ENCODE peak calls at places on chromosomes 1 and 21, in five cellular contexts. W is heart right ventricle, I is heart left ventricle, D is pancreas, U is astrocyte. Y is an unnamed sample.
A peak's percentile ranks its signal among the peaks of the same experiment; 100 is the strongest.

GRCh38 chr21:41142051-41142795 is 25.7 kb upstream of the BACE2 start:
- DNase-seq in W (no peak), I (no peak), D (no peak), U (peak; percentile 97), Y (peak; percentile 95)

GRCh38 chr21:36727886-36728285 is 29.0 kb downstream of the SIM2 start:
- DNase-seq in W (no peak), I (no peak), D (no peak), U (no peak), Y (no peak)

GRCh38 chr21:16517380-16517779 is 787.6 kb downstream of the USP25 start:
- DNase-seq in W (no peak), I (no peak), D (no peak), U (peak; percentile 52), Y (no peak)

GRCh38 chr1:1204998-1205768 is 1.2 kb downstream of the TNFRSF18 start:
- DNase-seq in W (no peak), I (peak; percentile 20), D (peak; percentile 70), U (no peak), Y (no peak)

GRCh38 chr1:98121661-98122060 is 200.8 kb upstream of the DPYD start:
- DNase-seq in W (no peak), I (no peak), D (no peak), U (peak; percentile 23), Y (no peak)

GRCh38 chr1:78667939-78668338 is 18.3 kb downstream of the IFI44 start:
- DNase-seq in W (no peak), I (no peak), D (no peak), U (no peak), Y (no peak)

GRCh38 chr1:234694661-234695060 is 84.7 kb upstream of the IRF2BP2 start:
- DNase-seq in W (no peak), I (no peak), D (no peak), U (no peak), Y (no peak)

GRCh38 chr1:22846453-22846852 is 126.2 kb downstream of the LACTBL1 start:
- DNase-seq in W (no peak), I (no peak), D (no peak), U (no peak), Y (no peak)

GRCh38 chr1:116581323-116581885 is 10.6 kb upstream of the CD58 start:
- DNase-seq in W (no peak), I (no peak), D (no peak), U (no peak), Y (no peak)

GRCh38 chr1:214285622-214286440 is 4.9 kb downstream of the SMYD2 start:
- DNase-seq in W (no peak), I (no peak), D (no peak), U (no peak), Y (no peak)

GRCh38 chr1:56803561-56804156 is 15.5 kb downstream of the FYB2 start:
- DNase-seq in W (no peak), I (no peak), D (no peak), U (no peak), Y (no peak)

GRCh38 chr1:173333581-173333980 is 126.5 kb upstream of the TNFSF4 start:
- DNase-seq in W (no peak), I (no peak), D (no peak), U (peak; percentile 71), Y (no peak)

GRCh38 chr1:50426108-50426700 is 3.0 kb upstream of the DMRTA2 start:
- DNase-seq in W (no peak), I (no peak), D (no peak), U (no peak), Y (no peak)

GRCh38 chr1:56045062-56045461 is 534.3 kb downstream of the PLPP3 start:
- DNase-seq in W (no peak), I (no peak), D (no peak), U (no peak), Y (no peak)

GRCh38 chr1:170661646-170662411 is 2.1 kb upstream of the PRRX1 start:
- DNase-seq in W (peak; percentile 44), I (peak; percentile 65), D (no peak), U (peak; percentile 43), Y (no peak)

GRCh38 chr1:236759252-236759859 is 35.7 kb upstream of the MTR start:
- DNase-seq in W (no peak), I (no peak), D (no peak), U (peak; percentile 17), Y (no peak)

GRCh38 chr21:34936299-34936698 is 112.8 kb downstream of the RUNX1 start:
- DNase-seq in W (no peak), I (no peak), D (no peak), U (no peak), Y (no peak)

GRCh38 chr1:18066576-18066975 is 41.0 kb upstream of the IGSF21 start:
- DNase-seq in W (no peak), I (no peak), D (no peak), U (no peak), Y (no peak)

DNA sequence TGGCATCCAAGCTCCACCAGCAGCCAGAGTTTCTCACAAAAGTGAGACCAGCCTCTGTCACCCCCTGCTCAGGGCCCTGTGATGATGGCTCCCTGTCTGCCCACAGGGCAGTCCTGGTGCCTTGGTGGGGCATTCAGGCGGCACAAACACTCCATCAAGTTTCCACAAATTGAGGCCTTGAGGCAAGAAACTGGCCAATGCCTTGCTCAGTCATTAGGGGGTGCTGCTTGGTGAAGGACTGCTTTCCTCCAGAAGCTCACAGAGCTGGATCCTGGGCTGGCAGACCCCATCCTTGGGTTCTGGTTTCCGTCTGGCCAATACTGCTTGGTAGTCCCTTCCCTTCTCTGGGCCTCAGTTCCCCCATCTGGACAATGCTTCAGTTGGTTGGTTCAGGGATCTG is 12.5 kb upstream of the AHDC1 start:
- DNase-seq in W (no peak), I (no peak), D (no peak), U (no peak), Y (no peak)
- TF ChIP-seq CTCF in W (no peak), I (no peak), D (no peak), U (no peak), Y (peak; percentile 36)

DNA sequence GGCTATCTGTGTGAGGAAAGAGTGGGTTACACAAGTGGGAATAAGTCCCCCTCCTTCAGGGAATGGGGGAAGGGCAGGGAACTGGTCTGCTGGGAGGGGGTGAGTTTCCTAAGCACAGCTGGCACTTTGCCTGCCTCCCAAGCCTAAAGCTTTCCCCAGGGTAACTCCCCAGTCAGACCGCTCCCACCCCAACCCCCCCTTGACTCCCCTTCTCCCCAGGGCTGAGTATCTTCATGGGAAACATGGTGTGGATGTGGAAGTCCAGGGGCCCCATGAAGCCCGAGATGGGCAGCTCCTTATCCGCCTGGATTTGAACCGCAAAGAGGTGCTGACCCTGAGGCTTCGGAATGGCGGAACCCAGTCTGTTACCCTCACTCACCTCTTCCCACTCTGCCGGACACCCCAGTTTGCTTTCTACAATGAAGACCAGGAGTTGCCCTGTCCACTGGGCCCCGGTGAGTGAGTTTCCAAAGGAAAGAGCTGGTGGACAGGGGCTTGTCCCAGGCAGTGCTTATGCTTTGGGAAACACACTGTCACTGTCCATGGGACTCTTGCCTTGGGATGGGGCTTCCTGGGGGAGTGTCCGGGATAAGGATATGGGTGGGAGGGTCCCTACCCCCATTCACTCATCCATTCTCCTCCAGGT is 14.9 kb downstream of the MOV10 start:
- DNase-seq in W (no peak), I (no peak), D (no peak), U (no peak), Y (no peak)
- H3K27ac ChIP-seq in W (peak overlapping the region; percentile 19), I (no peak overlapping the region), D (no peak overlapping the region), U (no peak overlapping the region), Y (no peak overlapping the region)

GRCh38 chr1:226643701-226644540 is 95.2 kb downstream of the ITPKB start:
- DNase-seq in W (no peak), I (peak; percentile 24), D (peak; percentile 38), U (no peak), Y (no peak)
- H3K4me1 ChIP-seq in W (peaks cover 40% of the 10 kb centered on the region), I (peaks cover 10% of the 10 kb centered on the region), D (no peaks in the 10 kb centered on the region), U (peaks cover 33% of the 10 kb centered on the region), Y (peaks cover 8% of the 10 kb centered on the region)

GRCh38 chr1:194647118-194647517 is 1460.7 kb upstream of the B3GALT2 start:
- DNase-seq in W (no peak), I (no peak), D (no peak), U (no peak), Y (no peak)

GRCh38 chr1:194640322-194640721 is 1453.9 kb upstream of the B3GALT2 start:
- DNase-seq in W (no peak), I (no peak), D (no peak), U (no peak), Y (no peak)

DNA sequence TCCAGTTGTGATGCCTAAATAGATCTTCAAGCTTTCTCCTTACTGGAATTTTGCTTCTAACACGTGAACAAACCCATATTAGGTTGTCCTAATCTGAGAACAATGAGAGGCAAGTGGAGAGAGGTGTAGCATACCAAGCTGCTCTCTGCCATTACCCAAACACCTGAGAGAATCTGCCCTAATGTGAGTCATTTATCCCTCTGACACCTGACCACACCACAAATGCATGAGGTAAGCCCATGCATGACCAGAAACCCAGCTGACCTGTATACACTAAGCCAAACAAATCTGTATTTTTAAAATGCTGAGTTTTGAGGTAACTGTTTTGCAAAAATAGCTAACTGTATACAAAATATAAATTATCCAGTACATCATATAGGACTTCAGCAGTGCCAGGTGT is 1458.1 kb upstream of the B3GALT2 start:
- DNase-seq in W (no peak), I (no peak), D (no peak), U (no peak), Y (peak; percentile 68)
- TF ChIP-seq CTCF in W (no peak), I (no peak), D (no peak), U (no peak), Y (no peak)

GRCh38 chr21:31429500-31429899 is 85.4 kb upstream of the TIAM1 start:
- DNase-seq in W (no peak), I (peak; percentile 53), D (no peak), U (no peak), Y (no peak)

GRCh38 chr21:31420988-31421387 is 76.9 kb upstream of the TIAM1 start:
- DNase-seq in W (no peak), I (no peak), D (no peak), U (no peak), Y (no peak)

GRCh38 chr21:31420354-31420753 is 76.3 kb upstream of the TIAM1 start:
- DNase-seq in W (no peak), I (no peak), D (no peak), U (no peak), Y (no peak)

GRCh38 chr21:31425158-31425557 is 81.1 kb upstream of the TIAM1 start:
- DNase-seq in W (no peak), I (no peak), D (no peak), U (no peak), Y (no peak)

GRCh38 chr21:31426235-31426797 is 82.3 kb upstream of the TIAM1 start:
- DNase-seq in W (no peak), I (no peak), D (no peak), U (peak; percentile 89), Y (no peak)
- H3K27ac ChIP-seq in W (no peak overlapping the region), I (no peak overlapping the region), D (no peak overlapping the region), U (no peak overlapping the region), Y (no peak overlapping the region)

Y was measured in foreskin keratinocyte.